ENCODE peak calls at places on chromosomes 4 and X, in five cellular contexts. S is NCI-H2171 treated with DMSO at 0.1 percent for 48 hours, Q is NCI-H345, D is T-helper 1 cell, N is M059J. B is an unnamed sample.
A peak's percentile ranks its signal among the peaks of the same experiment; 100 is the strongest.

GRCh38 chr4:142365386-142365785 is 480.7 kb downstream of the INPP4B start:
- DNase-seq in S (no peak), D (no peak), N (peak; percentile 38), Q (no peak), B (no peak)

GRCh38 chr4:90951037-90951436 is 823.8 kb downstream of the CCSER1 start:
- DNase-seq in S (no peak), D (no peak), Q (peak; percentile 64), N (peak; percentile 76), B (peak; percentile 3)

GRCh38 chr4:2886622-2887021 is 43.0 kb downstream of the ADD1 start:
- DNase-seq in D (no peak), N (no peak), Q (no peak), S (peak; percentile 57), B (no peak)

GRCh38 chrX:51896626-51897025 is 3.2 kb downstream of the MAGED1 start:
- DNase-seq in S (no peak), D (no peak), Q (no peak), N (no peak), B (no peak)

GRCh38 chr4:44118971-44119680 is 329.5 kb downstream of the KCTD8 start:
- DNase-seq in N (no peak), Q (no peak), D (no peak), S (no peak), B (no peak)

GRCh38 chr4:158934996-158935669 is 166.3 kb downstream of the FNIP2 start:
- DNase-seq in Q (no peak), D (no peak), S (no peak), N (no peak), B (no peak)

GRCh38 chr4:182449186-182449880 is 206.1 kb downstream of the TENM3 start:
- DNase-seq in S (peak; percentile 53), D (no peak), Q (peak; percentile 62), N (peak; percentile 55), B (peak; percentile 60)

GRCh38 chrX:40646489-40647306 is 663 bp downstream of the CXorf38 start:
- DNase-seq in Q (no peak), D (peak; percentile 49), S (peak; percentile 44), N (peak; percentile 62), B (peak; percentile 2)

GRCh38 chrX:139929876-139930275 is 3.0 kb downstream of the ATP11C start:
- DNase-seq in D (no peak), N (no peak), S (no peak), Q (no peak), B (no peak)

GRCh38 chr4:53852343-53852742 is 212.1 kb downstream of the CHIC2 start:
- DNase-seq in D (no peak), N (no peak), Q (no peak), S (no peak), B (no peak)

GRCh38 chr4:155403886-155404285 is 27.1 kb upstream of the MAP9 start:
- DNase-seq in D (no peak), S (peak; percentile 4), N (peak; percentile 43), Q (peak; percentile 6), B (peak; percentile 83)

GRCh38 chr4:47913858-47914218 is 545 bp downstream of the NFXL1 start:
- DNase-seq in S (no peak), N (peak; percentile 28), D (peak; percentile 23), Q (peak; percentile 26), B (peak; percentile 41)

GRCh38 chr4:119016636-119017035 is 119.0 kb upstream of the MYOZ2 start:
- DNase-seq in S (no peak), N (no peak), Q (no peak), D (no peak), B (no peak)

GRCh38 chr4:38385286-38386010 is 278.6 kb upstream of the KLF3 start:
- DNase-seq in S (no peak), N (no peak), D (no peak), Q (no peak), B (no peak)

GRCh38 chr4:52006887-52007286 is 13.3 kb downstream of the LRRC66 start:
- DNase-seq in S (no peak), N (no peak), D (no peak), Q (no peak), B (no peak)

GRCh38 chrX:7448123-7448522 is 300.2 kb upstream of the PUDP start:
- DNase-seq in D (no peak), S (no peak), N (peak; percentile 7), Q (no peak), B (no peak)

GRCh38 chr4:95513022-95513421 is 35.8 kb downstream of the UNC5C start:
- DNase-seq in S (no peak), D (no peak), N (no peak), Q (no peak), B (no peak)

GRCh38 chrX:114619874-114620273 is 36.0 kb downstream of the HTR2C start:
- DNase-seq in D (no peak), S (no peak), N (peak; percentile 10), Q (no peak), B (no peak)

GRCh38 chr4:26822546-26822945 is 38.1 kb upstream of the STIM2 start:
- DNase-seq in Q (no peak), N (no peak), S (no peak), D (peak; percentile 53), B (no peak)

GRCh38 chr4:112767386-112767785 is 130.4 kb downstream of the LARP7 start:
- DNase-seq in D (no peak), Q (no peak), N (no peak), S (no peak), B (no peak)

GRCh38 chrX:19563746-19564145 is 48.4 kb upstream of the MAP3K15 start:
- DNase-seq in Q (no peak), D (peak; percentile 40), N (no peak), S (peak; percentile 33), B (no peak)

GRCh38 chr4:70772929-70773555 is 51.3 kb downstream of the RUFY3 start:
- DNase-seq in S (no peak), N (no peak), D (no peak), Q (no peak), B (no peak)

GRCh38 chr4:136150046-136150445 is 1382.2 kb downstream of the PCDH18 start:
- DNase-seq in Q (no peak), N (no peak), D (no peak), S (no peak), B (no peak)

GRCh38 chr4:55216871-55217635 is 91.7 kb upstream of the KDR start:
- DNase-seq in Q (peak; percentile 25), S (no peak), N (peak; percentile 8), D (no peak), B (no peak)

GRCh38 chrX:101619336-101619735 is 1.5 kb upstream of the ARMCX6 start:
- DNase-seq in D (no peak), Q (peak; percentile 71), N (peak; percentile 41), S (peak; percentile 80), B (peak; percentile 13)

GRCh38 chr4:130403221-130403620 is 1307.3 kb downstream of the C4orf33 start:
- DNase-seq in N (no peak), D (no peak), Q (no peak), S (no peak), B (no peak)

GRCh38 chr4:160371446-160371845 is 1268.6 kb downstream of the RAPGEF2 start:
- DNase-seq in Q (no peak), N (no peak), S (no peak), D (no peak), B (no peak)

GRCh38 chrX:97401586-97402101 is 517.9 kb downstream of the RPA4 start:
- DNase-seq in S (no peak), D (peak; percentile 18), Q (no peak), N (no peak), B (no peak)

GRCh38 chr4:57077550-57078311 is 32.5 kb downstream of the IGFBP7 start:
- DNase-seq in Q (no peak), N (peak; percentile 61), S (no peak), D (no peak), B (no peak)

GRCh38 chrX:22325091-22325490 is 52.4 kb downstream of the CBLL2 start:
- DNase-seq in S (no peak), N (peak; percentile 22), D (no peak), Q (no peak), B (no peak)

GRCh38 chrX:31931225-31931624 is 859.4 kb upstream of the FTHL17 start:
- DNase-seq in N (peak; percentile 2), Q (no peak), S (no peak), D (no peak), B (no peak)

B was measured in COR-L47.